ENCODE peak calls at places on chromosomes 13 and 19, in ten cellular contexts. L is naive thymus-derived CD8-positive, alpha-beta T cell; J is mesothelial cell of epicardium; P is NCI-H1417; D is PC-3; F is progenitor cell of endocrine pancreas; Q is stimulated activated CD8-positive, alpha-beta memory T cell treated with anti-CD3 and anti-CD28 coated beads, Interleukin-12 subunit alpha, Interleukin-12 subunit beta, amount 100 ng/mL, for 4 hours; I is frontal cortex; X is AG04449; M is colonic mucosa. Z is an unnamed sample.

GRCh38 chr19:41098762-41099161 is 10.5 kb downstream of the CYP2A13 start:
- DNase-seq in L (no peak), J (no peak), P (no peak), D (no peak), F (no peak), Q (no peak), I (no peak), X (no peak), M (no peak), Z (no peak)

GRCh38 chr19:3171894-3172679 is 6.5 kb upstream of the S1PR4 start:
- DNase-seq in L (no peak), J (no peak), P (no peak), D (peak), F (no peak), Q (no peak), I (no peak), X (no peak), M (no peak), Z (no peak)

GRCh38 chr19:14406645-14407331 is 12.4 kb downstream of the DDX39A start:
- DNase-seq in L (peak), J (no peak), P (no peak), D (no peak), F (no peak), Q (no peak), I (no peak), X (no peak), M (no peak), Z (no peak)

GRCh38 chr19:44587863-44588752 is 25.3 kb upstream of the IGSF23 start:
- DNase-seq in L (no peak), J (no peak), P (peak), D (peak), F (no peak), Q (no peak), I (no peak), X (peak), M (no peak), Z (no peak)

GRCh38 chr13:97549201-97549600 is 115.2 kb downstream of the RAP2A start:
- DNase-seq in L (no peak), J (no peak), P (no peak), D (no peak), F (no peak), Q (no peak), I (no peak), X (no peak), M (no peak), Z (no peak)

GRCh38 chr19:53130506-53130905 is 2.2 kb downstream of the ZNF415 start:
- DNase-seq in L (no peak), J (no peak), P (no peak), D (no peak), F (no peak), Q (no peak), I (no peak), X (no peak), M (no peak), Z (no peak)

GRCh38 chr13:102873653-102874052 is 27.8 kb downstream of the ERCC5 start:
- DNase-seq in L (no peak), J (no peak), P (no peak), D (peak), F (no peak), Q (no peak), I (no peak), X (no peak), M (no peak), Z (no peak)

GRCh38 chr13:75485286-75486062 is 3.5 kb upstream of the TBC1D4 start:
- DNase-seq in L (no peak), J (no peak), P (no peak), D (peak), F (no peak), Q (no peak), I (no peak), X (peak), M (no peak), Z (no peak)

GRCh38 chr19:49210108-49210900 is 52.7 kb downstream of the TRPM4 start:
- DNase-seq in L (no peak), J (no peak), P (no peak), D (peak), F (peak), Q (no peak), I (no peak), X (no peak), M (peak), Z (no peak)

GRCh38 chr13:40292536-40292935 is 373.9 kb downstream of the FOXO1 start:
- DNase-seq in L (no peak), J (no peak), P (no peak), D (no peak), F (no peak), Q (no peak), I (no peak), X (no peak), M (no peak), Z (no peak)

GRCh38 chr13:106099765-106100164 is 435.7 kb downstream of the EFNB2 start:
- DNase-seq in L (no peak), J (no peak), P (no peak), D (no peak), F (no peak), Q (no peak), I (no peak), X (no peak), M (peak), Z (no peak)

GRCh38 chr19:50909240-50910070 is 1.7 kb downstream of the KLK4 start:
- DNase-seq in L (no peak), J (peak), P (peak), D (peak), F (peak), Q (no peak), I (peak), X (no peak), M (peak), Z (no peak)